ENCODE peak calls at places on chromosomes 13 and 19, in nine cellular contexts. One of them, this sample, is unnamed. For H3K27me3, the result is how much of the 10 kb centered on the place peaks cover.

GRCh38 chr13:93290503-93290902 is 63.9 kb downstream of the GPC6 start:
- DNase-seq in body of pancreas: no peak
- DNase-seq in Peyer's patch: no peak
- DNase-seq in uterus: no peak
- DNase-seq in sigmoid colon: no peak
- DNase-seq in lower lobe of right lung: no peak
- DNase-seq in endodermal cell: no peak
- DNase-seq in effector memory CD4-positive, alpha-beta T cell: no peak
- DNase-seq in small intestine: no peak
- DNase-seq in this sample: no peak

GRCh38 chr13:94858856-94859811 is 146.8 kb upstream of the SOX21 start:
- DNase-seq in body of pancreas: peak
- DNase-seq in Peyer's patch: no peak
- DNase-seq in uterus: peak
- DNase-seq in sigmoid colon: peak
- DNase-seq in lower lobe of right lung: peak
- DNase-seq in endodermal cell: peak
- DNase-seq in effector memory CD4-positive, alpha-beta T cell: no peak
- DNase-seq in small intestine: no peak
- DNase-seq in this sample: peak

GRCh38 chr19:43778651-43779050 is 2.1 kb downstream of the KCNN4 start:
- DNase-seq in body of pancreas: no peak
- DNase-seq in Peyer's patch: peak
- DNase-seq in uterus: no peak
- DNase-seq in sigmoid colon: no peak
- DNase-seq in lower lobe of right lung: no peak
- DNase-seq in endodermal cell: no peak
- DNase-seq in effector memory CD4-positive, alpha-beta T cell: no peak
- DNase-seq in small intestine: no peak
- DNase-seq in this sample: peak

GRCh38 chr13:29782798-29783197 is 67.6 kb downstream of the UBL3 start:
- DNase-seq in body of pancreas: no peak
- DNase-seq in Peyer's patch: no peak
- DNase-seq in uterus: no peak
- DNase-seq in sigmoid colon: no peak
- DNase-seq in lower lobe of right lung: no peak
- DNase-seq in endodermal cell: no peak
- DNase-seq in effector memory CD4-positive, alpha-beta T cell: no peak
- DNase-seq in small intestine: no peak
- DNase-seq in this sample: no peak

GRCh38 chr19:28980236-28980868 is 232.6 kb downstream of the UQCRFS1 start:
- DNase-seq in body of pancreas: no peak
- DNase-seq in Peyer's patch: no peak
- DNase-seq in uterus: no peak
- DNase-seq in sigmoid colon: no peak
- DNase-seq in lower lobe of right lung: no peak
- DNase-seq in endodermal cell: peak
- DNase-seq in effector memory CD4-positive, alpha-beta T cell: no peak
- DNase-seq in small intestine: no peak
- DNase-seq in this sample: peak

GRCh38 chr19:44447864-44448674 is at the start of gene ZNF229:
- DNase-seq in body of pancreas: peak
- DNase-seq in Peyer's patch: peak
- DNase-seq in uterus: peak
- DNase-seq in sigmoid colon: peak
- DNase-seq in lower lobe of right lung: peak
- DNase-seq in endodermal cell: peak
- DNase-seq in effector memory CD4-positive, alpha-beta T cell: peak
- DNase-seq in small intestine: peak
- DNase-seq in this sample: peak

GRCh38 chr19:49188626-49189200 is 31.1 kb downstream of the TRPM4 start:
- DNase-seq in body of pancreas: no peak
- DNase-seq in Peyer's patch: no peak
- DNase-seq in uterus: no peak
- DNase-seq in sigmoid colon: no peak
- DNase-seq in lower lobe of right lung: peak
- DNase-seq in endodermal cell: peak
- DNase-seq in effector memory CD4-positive, alpha-beta T cell: no peak
- DNase-seq in small intestine: no peak
- DNase-seq in this sample: no peak

GRCh38 chr13:83881917-83882625 is at the start of gene SLITRK1:
- DNase-seq in body of pancreas: peak
- DNase-seq in Peyer's patch: no peak
- DNase-seq in uterus: no peak
- DNase-seq in sigmoid colon: no peak
- DNase-seq in lower lobe of right lung: peak
- DNase-seq in endodermal cell: peak
- DNase-seq in effector memory CD4-positive, alpha-beta T cell: no peak
- DNase-seq in small intestine: no peak
- DNase-seq in this sample: peak

GRCh38 chr19:44927746-44928145 is 13.3 kb downstream of the APOC1 start:
- DNase-seq in body of pancreas: no peak
- DNase-seq in Peyer's patch: no peak
- DNase-seq in uterus: no peak
- DNase-seq in sigmoid colon: no peak
- DNase-seq in lower lobe of right lung: no peak
- DNase-seq in endodermal cell: no peak
- DNase-seq in effector memory CD4-positive, alpha-beta T cell: no peak
- DNase-seq in small intestine: no peak
- DNase-seq in this sample: peak

GRCh38 chr19:10290876-10291553 is 1.3 kb downstream of the ICAM5 start:
- DNase-seq in body of pancreas: peak
- DNase-seq in Peyer's patch: peak
- DNase-seq in uterus: no peak
- DNase-seq in sigmoid colon: no peak
- DNase-seq in lower lobe of right lung: peak
- DNase-seq in endodermal cell: peak
- DNase-seq in effector memory CD4-positive, alpha-beta T cell: no peak
- DNase-seq in small intestine: peak
- DNase-seq in this sample: peak

GRCh38 chr13:67228031-67228430 is 2.1 kb downstream of the PCDH9 start:
- DNase-seq in body of pancreas: no peak
- DNase-seq in Peyer's patch: no peak
- DNase-seq in uterus: no peak
- DNase-seq in sigmoid colon: no peak
- DNase-seq in lower lobe of right lung: no peak
- DNase-seq in endodermal cell: no peak
- DNase-seq in effector memory CD4-positive, alpha-beta T cell: no peak
- DNase-seq in small intestine: no peak
- DNase-seq in this sample: no peak

GRCh38 chr19:40023969-40024368 is 27.1 kb downstream of the ZNF546 start:
- DNase-seq in body of pancreas: no peak
- DNase-seq in Peyer's patch: no peak
- DNase-seq in uterus: no peak
- DNase-seq in sigmoid colon: no peak
- DNase-seq in lower lobe of right lung: no peak
- DNase-seq in endodermal cell: no peak
- DNase-seq in effector memory CD4-positive, alpha-beta T cell: no peak
- DNase-seq in small intestine: no peak
- DNase-seq in this sample: no peak

GRCh38 chr19:13100871-13101589 is 1.6 kb downstream of the LYL1 start:
- DNase-seq in body of pancreas: no peak
- DNase-seq in Peyer's patch: peak
- DNase-seq in uterus: no peak
- DNase-seq in sigmoid colon: no peak
- DNase-seq in lower lobe of right lung: no peak
- DNase-seq in endodermal cell: no peak
- DNase-seq in effector memory CD4-positive, alpha-beta T cell: no peak
- DNase-seq in small intestine: no peak
- DNase-seq in this sample: peak

GRCh38 chr13:89307278-89307677 is 1636.1 kb downstream of the SLITRK5 start:
- DNase-seq in body of pancreas: no peak
- DNase-seq in Peyer's patch: no peak
- DNase-seq in uterus: no peak
- DNase-seq in sigmoid colon: no peak
- DNase-seq in lower lobe of right lung: no peak
- DNase-seq in endodermal cell: no peak
- DNase-seq in effector memory CD4-positive, alpha-beta T cell: no peak
- DNase-seq in small intestine: no peak
- DNase-seq in this sample: no peak

GRCh38 chr13:49020940-49021548 is 45.3 kb downstream of the FNDC3A start:
- DNase-seq in body of pancreas: no peak
- DNase-seq in Peyer's patch: no peak
- DNase-seq in uterus: no peak
- DNase-seq in sigmoid colon: no peak
- DNase-seq in lower lobe of right lung: no peak
- DNase-seq in endodermal cell: peak
- DNase-seq in effector memory CD4-positive, alpha-beta T cell: no peak
- DNase-seq in small intestine: peak
- DNase-seq in this sample: peak

GRCh38 chr19:48746738-48747575 is at the start of gene IZUMO1:
- DNase-seq in body of pancreas: peak
- DNase-seq in Peyer's patch: peak
- DNase-seq in uterus: peak
- DNase-seq in sigmoid colon: peak
- DNase-seq in lower lobe of right lung: peak
- DNase-seq in endodermal cell: peak
- DNase-seq in effector memory CD4-positive, alpha-beta T cell: peak
- DNase-seq in small intestine: peak
- DNase-seq in this sample: peak

GRCh38 chr19:13291913-13292312 is 141.7 kb downstream of the IER2 start:
- DNase-seq in body of pancreas: no peak
- DNase-seq in Peyer's patch: no peak
- DNase-seq in uterus: no peak
- DNase-seq in sigmoid colon: no peak
- DNase-seq in lower lobe of right lung: no peak
- DNase-seq in endodermal cell: no peak
- DNase-seq in effector memory CD4-positive, alpha-beta T cell: no peak
- DNase-seq in small intestine: no peak
- DNase-seq in this sample: no peak

GRCh38 chr19:57317503-57317902 is 2.8 kb upstream of the ZNF543 start:
- DNase-seq in body of pancreas: no peak
- DNase-seq in Peyer's patch: no peak
- DNase-seq in uterus: no peak
- DNase-seq in sigmoid colon: no peak
- DNase-seq in lower lobe of right lung: no peak
- DNase-seq in endodermal cell: peak
- DNase-seq in effector memory CD4-positive, alpha-beta T cell: no peak
- DNase-seq in small intestine: no peak
- DNase-seq in this sample: no peak

GRCh38 chr19:51567583-51567982 is 3.5 kb upstream of the ZNF175 start:
- DNase-seq in body of pancreas: no peak
- DNase-seq in Peyer's patch: no peak
- DNase-seq in uterus: no peak
- DNase-seq in sigmoid colon: no peak
- DNase-seq in lower lobe of right lung: no peak
- DNase-seq in endodermal cell: no peak
- DNase-seq in effector memory CD4-positive, alpha-beta T cell: no peak
- DNase-seq in small intestine: no peak
- DNase-seq in this sample: no peak
- H3K27me3 ChIP-seq in body of pancreas: under half
- H3K27me3 ChIP-seq in Peyer's patch: under half
- H3K27me3 ChIP-seq in uterus: under half
- H3K27me3 ChIP-seq in sigmoid colon: under half
- H3K27me3 ChIP-seq in lower lobe of right lung: under half
- H3K27me3 ChIP-seq in endodermal cell: half or more
- H3K27me3 ChIP-seq in effector memory CD4-positive, alpha-beta T cell: under half
- H3K27me3 ChIP-seq in small intestine: under half
- H3K27me3 ChIP-seq in this sample: under half

GRCh38 chr19:47239610-47240296 is 8.8 kb upstream of the BBC3 start:
- DNase-seq in body of pancreas: peak
- DNase-seq in Peyer's patch: peak
- DNase-seq in uterus: peak
- DNase-seq in sigmoid colon: peak
- DNase-seq in lower lobe of right lung: peak
- DNase-seq in endodermal cell: peak
- DNase-seq in effector memory CD4-positive, alpha-beta T cell: peak
- DNase-seq in small intestine: no peak
- DNase-seq in this sample: peak

GRCh38 chr19:47241919-47242644 is 11.1 kb upstream of the BBC3 start:
- DNase-seq in body of pancreas: no peak
- DNase-seq in Peyer's patch: no peak
- DNase-seq in uterus: no peak
- DNase-seq in sigmoid colon: no peak
- DNase-seq in lower lobe of right lung: no peak
- DNase-seq in endodermal cell: no peak
- DNase-seq in effector memory CD4-positive, alpha-beta T cell: no peak
- DNase-seq in small intestine: no peak
- DNase-seq in this sample: peak

GRCh38 chr19:47240996-47241918 is 10.3 kb upstream of the BBC3 start:
- DNase-seq in body of pancreas: peak
- DNase-seq in Peyer's patch: peak
- DNase-seq in uterus: peak
- DNase-seq in sigmoid colon: peak
- DNase-seq in lower lobe of right lung: peak
- DNase-seq in endodermal cell: peak
- DNase-seq in effector memory CD4-positive, alpha-beta T cell: peak
- DNase-seq in small intestine: peak
- DNase-seq in this sample: peak

GRCh38 chr19:47239152-47239551 is 8.2 kb upstream of the BBC3 start:
- DNase-seq in body of pancreas: no peak
- DNase-seq in Peyer's patch: no peak
- DNase-seq in uterus: no peak
- DNase-seq in sigmoid colon: no peak
- DNase-seq in lower lobe of right lung: no peak
- DNase-seq in endodermal cell: no peak
- DNase-seq in effector memory CD4-positive, alpha-beta T cell: no peak
- DNase-seq in small intestine: no peak
- DNase-seq in this sample: no peak

GRCh38 chr19:47240561-47240960 is 9.6 kb upstream of the BBC3 start:
- DNase-seq in body of pancreas: no peak
- DNase-seq in Peyer's patch: no peak
- DNase-seq in uterus: no peak
- DNase-seq in sigmoid colon: no peak
- DNase-seq in lower lobe of right lung: no peak
- DNase-seq in endodermal cell: peak
- DNase-seq in effector memory CD4-positive, alpha-beta T cell: no peak
- DNase-seq in small intestine: no peak
- DNase-seq in this sample: peak
- H3K27me3 ChIP-seq in body of pancreas: under half
- H3K27me3 ChIP-seq in Peyer's patch: under half
- H3K27me3 ChIP-seq in uterus: under half
- H3K27me3 ChIP-seq in sigmoid colon: under half
- H3K27me3 ChIP-seq in lower lobe of right lung: under half
- H3K27me3 ChIP-seq in endodermal cell: under half
- H3K27me3 ChIP-seq in effector memory CD4-positive, alpha-beta T cell: under half
- H3K27me3 ChIP-seq in small intestine: under half
- H3K27me3 ChIP-seq in this sample: under half

GRCh38 chr19:50204811-50205675 is 1.6 kb downstream of the MYH14 start:
- DNase-seq in body of pancreas: peak
- DNase-seq in Peyer's patch: no peak
- DNase-seq in uterus: no peak
- DNase-seq in sigmoid colon: no peak
- DNase-seq in lower lobe of right lung: peak
- DNase-seq in endodermal cell: peak
- DNase-seq in effector memory CD4-positive, alpha-beta T cell: no peak
- DNase-seq in small intestine: peak
- DNase-seq in this sample: peak
- H3K27me3 ChIP-seq in body of pancreas: under half
- H3K27me3 ChIP-seq in Peyer's patch: under half
- H3K27me3 ChIP-seq in uterus: under half
- H3K27me3 ChIP-seq in sigmoid colon: under half
- H3K27me3 ChIP-seq in lower lobe of right lung: under half
- H3K27me3 ChIP-seq in endodermal cell: under half
- H3K27me3 ChIP-seq in effector memory CD4-positive, alpha-beta T cell: under half
- H3K27me3 ChIP-seq in small intestine: under half
- H3K27me3 ChIP-seq in this sample: under half

DNA sequence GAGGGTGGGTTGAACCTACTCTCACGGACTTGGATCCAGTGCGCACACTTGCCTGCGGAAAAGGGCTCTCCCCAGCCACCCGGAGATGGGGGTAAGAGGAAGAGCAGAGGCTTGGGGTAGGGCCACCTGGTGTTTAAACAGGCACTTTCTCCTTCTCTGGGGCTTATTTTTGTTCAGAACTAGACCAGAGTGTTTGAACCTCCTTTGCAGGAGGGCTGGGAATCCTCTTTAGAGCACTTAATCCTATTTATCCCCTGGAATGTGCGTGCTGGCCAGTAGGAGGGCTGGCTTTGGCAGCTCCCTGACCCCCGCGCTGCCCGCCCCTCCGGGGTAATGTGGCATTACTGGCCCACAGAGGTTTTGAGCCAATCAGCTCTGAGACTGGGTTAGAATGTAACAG is 2.0 kb downstream of the RGS9BP start:
- DNase-seq in body of pancreas: no peak
- DNase-seq in Peyer's patch: no peak
- DNase-seq in uterus: no peak
- DNase-seq in sigmoid colon: no peak
- DNase-seq in lower lobe of right lung: no peak
- DNase-seq in endodermal cell: peak
- DNase-seq in effector memory CD4-positive, alpha-beta T cell: no peak
- DNase-seq in small intestine: no peak
- DNase-seq in this sample: no peak
- H3K27me3 ChIP-seq in body of pancreas: under half
- H3K27me3 ChIP-seq in Peyer's patch: under half
- H3K27me3 ChIP-seq in uterus: under half
- H3K27me3 ChIP-seq in sigmoid colon: under half
- H3K27me3 ChIP-seq in lower lobe of right lung: under half
- H3K27me3 ChIP-seq in endodermal cell: half or more
- H3K27me3 ChIP-seq in effector memory CD4-positive, alpha-beta T cell: under half
- H3K27me3 ChIP-seq in small intestine: under half
- H3K27me3 ChIP-seq in this sample: under half

This sample was measured in osteoblast.